ENCODE peak calls at places on chromosome 6, in eight cellular contexts. I, Y, A, W, Z, L, K and R are unnamed samples.

GRCh38 chr6:116938305-116938704 is 61.3 kb downstream of the RFX6 start:
- DNase-seq in L (no peak), Y (no peak), I (no peak), Z (no peak), W (no peak), K (no peak), A (no peak), R (no peak)

GRCh38 chr6:27280064-27280539 is 32.0 kb downstream of the POM121L2 start:
- DNase-seq in A (no peak), K (no peak), Y (no peak), W (peak), L (peak), I (no peak), Z (no peak), R (peak)

GRCh38 chr6:128259036-128259734 is 261.2 kb downstream of the PTPRK start:
- DNase-seq in Z (no peak), A (no peak), K (no peak), Y (no peak), L (no peak), I (no peak), W (no peak), R (no peak)

GRCh38 chr6:67717281-67717680 is 917.8 kb upstream of the ADGRB3 start:
- DNase-seq in A (no peak), I (no peak), Y (no peak), L (no peak), Z (no peak), K (no peak), W (no peak), R (peak)

GRCh38 chr6:2665169-2666070 is 85.3 kb downstream of the MYLK4 start:
- DNase-seq in K (no peak), L (no peak), W (no peak), I (no peak), Z (no peak), A (no peak), Y (no peak), R (peak)

GRCh38 chr6:56955171-56956155 is 556 bp downstream of the BEND6 start:
- DNase-seq in A (peak), K (no peak), W (peak), I (peak), L (peak), Z (peak), Y (no peak), R (peak)

GRCh38 chr6:170134077-170135040 is 156.5 kb downstream of the DLL1 start:
- DNase-seq in A (no peak), Z (no peak), L (no peak), I (peak), K (no peak), W (no peak), Y (no peak), R (no peak)

GRCh38 chr6:34584694-34585093 is 28.6 kb upstream of the SPDEF start:
- DNase-seq in Z (no peak), I (no peak), Y (no peak), W (no peak), L (no peak), K (no peak), A (no peak), R (no peak)

GRCh38 chr6:52180787-52181558 is 5.2 kb upstream of the IL17A start:
- DNase-seq in I (no peak), A (no peak), W (no peak), K (no peak), Z (no peak), Y (no peak), L (no peak), R (no peak)

GRCh38 chr6:150231456-150231855 is 88.6 kb downstream of the PPP1R14C start:
- DNase-seq in Y (no peak), L (no peak), I (no peak), A (no peak), K (no peak), Z (no peak), W (peak), R (no peak)

GRCh38 chr6:128474481-128474880 is 45.9 kb downstream of the PTPRK start:
- DNase-seq in L (no peak), W (peak), I (no peak), K (no peak), Z (no peak), Y (no peak), A (no peak), R (no peak)

GRCh38 chr6:3125832-3126231 is 7.3 kb downstream of the BPHL start:
- DNase-seq in A (no peak), I (no peak), Z (no peak), L (no peak), W (no peak), K (no peak), Y (no peak), R (no peak)

GRCh38 chr6:70281923-70282902 is 20.7 kb downstream of the COL9A1 start:
- DNase-seq in Z (no peak), I (no peak), A (no peak), W (no peak), K (no peak), L (no peak), Y (no peak), R (no peak)

GRCh38 chr6:168313371-168314028 is 6.1 kb downstream of the DACT2 start:
- DNase-seq in Y (no peak), I (no peak), A (no peak), Z (no peak), K (no peak), W (no peak), L (no peak), R (no peak)

GRCh38 chr6:132464538-132465256 is 48.2 kb downstream of the STX7 start:
- DNase-seq in L (no peak), Y (no peak), W (no peak), K (no peak), I (no peak), Z (no peak), A (no peak), R (no peak)

GRCh38 chr6:48670546-48670945 is 559.5 kb upstream of the PTCHD4 start:
- DNase-seq in W (no peak), L (no peak), A (no peak), K (no peak), Z (no peak), Y (no peak), I (no peak), R (no peak)

GRCh38 chr6:112004397-112005341 is 49.2 kb upstream of the CCN6 start:
- DNase-seq in L (no peak), I (no peak), Z (no peak), Y (no peak), K (no peak), W (peak), A (no peak), R (no peak)